ENCODE peak calls at places on chromosome 10, in eight cellular contexts. W is foreskin melanocyte; O is activated CD4-positive, alpha-beta T cell treated with anti-CD3 and anti-CD28 coated beads, Interleukin-2, amount 10 ng/mL, durations not matched to agents 7 days and 5 days; M is activated T-cell treated with anti-CD3 and anti-CD28 coated beads for 48 hours; K is stimulated activated CD4-positive, alpha-beta T cell treated with anti-CD3 and anti-CD28 coated beads, Interleukin-2, amount 100 ng/mL, for 24 hours; V is A172; T is NCI-H2171; B is OCI-LY7. J is an unnamed sample.

GRCh38 chr10:20846263-20846662 is 50.8 kb downstream of the NEBL start:
- DNase-seq in O (no peak), W (no peak), K (no peak), T (no peak), B (no peak), M (no peak), V (no peak), J (no peak)

GRCh38 chr10:89242340-89242680 is 9.3 kb downstream of the LIPA start:
- DNase-seq in B (no peak), T (no peak), W (no peak), V (no peak), K (no peak), M (no peak), O (no peak), J (no peak)

GRCh38 chr10:107834706-107835105 is 670.2 kb upstream of the SORCS1 start:
- DNase-seq in B (no peak), T (no peak), M (no peak), W (no peak), O (no peak), V (peak; percentile 3), K (no peak), J (no peak)

GRCh38 chr10:124677291-124677690 is 66.9 kb downstream of the FAM53B start:
- DNase-seq in V (no peak), K (no peak), W (no peak), O (no peak), B (no peak), M (no peak), T (no peak), J (no peak)

GRCh38 chr10:114395361-114396022 is 8.8 kb downstream of the AFAP1L2 start:
- DNase-seq in M (no peak), K (no peak), T (no peak), V (no peak), W (peak; percentile 79), B (no peak), O (no peak), J (no peak)

GRCh38 chr10:3813267-3813666 is 28.3 kb upstream of the KLF6 start:
- DNase-seq in V (no peak), K (no peak), M (no peak), T (no peak), B (no peak), O (no peak), W (no peak), J (no peak)

GRCh38 chr10:72611783-72612182 is 14.1 kb downstream of the MICU1 start:
- DNase-seq in W (no peak), B (no peak), K (no peak), O (no peak), T (peak; percentile 1), V (no peak), M (no peak), J (peak; percentile 21)

GRCh38 chr10:112208981-112209380 is 25.4 kb upstream of the GPAM start:
- DNase-seq in V (no peak), K (no peak), B (no peak), W (no peak), M (no peak), T (no peak), O (no peak), J (no peak)

GRCh38 chr10:119812684-119813083 is 60.0 kb downstream of the MCMBP start:
- DNase-seq in W (no peak), O (no peak), M (no peak), T (no peak), K (no peak), B (no peak), V (no peak), J (no peak)

GRCh38 chr10:100889546-100889945 is 23.2 kb upstream of the SLF2 start:
- DNase-seq in T (no peak), K (no peak), V (no peak), W (no peak), M (no peak), B (no peak), O (no peak), J (no peak)

GRCh38 chr10:100970076-100970913 is 991 bp downstream of the SEMA4G start:
- DNase-seq in W (no peak), K (no peak), T (no peak), V (no peak), B (no peak), O (no peak), M (no peak), J (no peak)

GRCh38 chr10:22453948-22454347 is 108.7 kb downstream of the SPAG6 start:
- DNase-seq in T (no peak), V (no peak), W (no peak), M (no peak), K (no peak), O (no peak), B (no peak), J (no peak)

GRCh38 chr10:129102906-129103693 is 363.9 kb upstream of the MGMT start:
- DNase-seq in K (no peak), W (no peak), T (no peak), M (no peak), O (no peak), V (no peak), B (no peak), J (peak; percentile 5)

GRCh38 chr10:79189853-79190435 is 121.2 kb downstream of the ZMIZ1 start:
- DNase-seq in B (no peak), K (no peak), T (no peak), V (peak; percentile 84), O (no peak), M (no peak), W (no peak), J (no peak)

GRCh38 chr10:88292185-88292514 is 291.0 kb downstream of the RNLS start:
- DNase-seq in K (no peak), W (no peak), B (peak; percentile 52), O (no peak), M (no peak), T (no peak), V (no peak), J (no peak)

GRCh38 chr10:117165557-117166419 is 27.7 kb upstream of the VAX1 start:
- DNase-seq in M (peak; percentile 35), V (no peak), B (no peak), K (no peak), T (no peak), W (peak; percentile 52), O (no peak), J (peak; percentile 42)

GRCh38 chr10:52668024-52668423 is 104.6 kb downstream of the MBL2 start:
- DNase-seq in O (no peak), T (no peak), B (no peak), M (no peak), K (no peak), V (peak; percentile 74), W (no peak), J (no peak)

GRCh38 chr10:119409906-119410305 is 132.6 kb downstream of the RGS10 start:
- DNase-seq in T (no peak), M (no peak), B (no peak), V (no peak), W (no peak), K (no peak), O (no peak), J (no peak)

GRCh38 chr10:84685047-84685660 is 356.8 kb downstream of the CCSER2 start:
- DNase-seq in K (no peak), V (no peak), B (no peak), M (no peak), O (no peak), W (no peak), T (no peak), J (no peak)

GRCh38 chr10:70695241-70696030 is 23.1 kb downstream of the ADAMTS14 start:
- DNase-seq in M (no peak), K (no peak), O (no peak), V (peak; percentile 12), W (no peak), B (no peak), T (no peak), J (no peak)

GRCh38 chr10:22617516-22617915 is 96.9 kb downstream of the PIP4K2A start:
- DNase-seq in O (no peak), W (no peak), M (no peak), K (no peak), V (no peak), B (peak; percentile 40), T (no peak), J (no peak)

GRCh38 chr10:69883256-69883655 is 81.5 kb downstream of the COL13A1 start:
- DNase-seq in V (no peak), M (no peak), K (no peak), O (no peak), T (no peak), W (no peak), B (peak; percentile 26), J (no peak)

GRCh38 chr10:124898493-124898892 is 43.4 kb upstream of the ZRANB1 start:
- DNase-seq in T (no peak), O (no peak), W (no peak), K (no peak), B (no peak), M (no peak), V (no peak), J (no peak)

GRCh38 chr10:113069595-113069994 is 119.5 kb downstream of the TCF7L2 start:
- DNase-seq in B (no peak), V (peak; percentile 35), M (no peak), O (no peak), T (no peak), K (no peak), W (no peak), J (no peak)

GRCh38 chr10:133351408-133352318 is 4.5 kb downstream of the PRAP1 start:
- DNase-seq in B (no peak), O (no peak), T (no peak), K (no peak), M (no peak), W (no peak), V (no peak), J (no peak)

GRCh38 chr10:92942226-92942625 is 93.9 kb downstream of the EXOC6 start:
- DNase-seq in K (no peak), W (no peak), B (no peak), V (no peak), M (no peak), O (no peak), T (no peak), J (no peak)

GRCh38 chr10:6625428-6625827 is 45.4 kb upstream of the PRKCQ start:
- DNase-seq in O (no peak), M (no peak), W (no peak), B (no peak), V (no peak), K (no peak), T (no peak), J (no peak)

GRCh38 chr10:53233759-53234158 is 461.2 kb upstream of the MBL2 start:
- DNase-seq in K (no peak), M (no peak), B (no peak), V (no peak), W (no peak), O (no peak), T (no peak), J (no peak)

GRCh38 chr10:47361293-47361692 is 13.1 kb downstream of the RBP3 start:
- DNase-seq in W (no peak), K (no peak), T (no peak), M (peak; percentile 24), B (peak; percentile 44), V (no peak), O (peak; percentile 33), J (peak; percentile 24)

GRCh38 chr10:102159831-102160230 is 7.6 kb downstream of the NOLC1 start:
- DNase-seq in B (no peak), W (no peak), M (no peak), T (no peak), K (no peak), V (no peak), O (no peak), J (no peak)

GRCh38 chr10:10644317-10645111 is 373.2 kb upstream of the CELF2 start:
- DNase-seq in W (no peak), T (no peak), O (no peak), K (no peak), B (no peak), M (no peak), V (no peak), J (no peak)

J was measured in Caki2.